ENCODE peak calls at places on chromosome 18, in five cellular contexts. J is HepG2, P is SK-N-SH, I is GM12878, C is K562. K is an unnamed sample.

GRCh38 chr18:79911009-79911870 is 40.2 kb downstream of the SLC66A2 start:
- DNase-seq in P (no peak), I (no peak), J (no peak), C (no peak), K (no peak)

GRCh38 chr18:3411854-3412268 is 38.1 kb upstream of the TGIF1 start:
- DNase-seq in J (no peak), I (no peak), C (no peak), P (no peak), K (no peak)

GRCh38 chr18:10518595-10519273 is 7.1 kb upstream of the NAPG start:
- DNase-seq in I (no peak), C (peak), P (peak), J (peak), K (peak)

GRCh38 chr18:59220164-59220783 is 316 bp downstream of the GRP start:
- DNase-seq in C (no peak), J (no peak), I (no peak), P (peak), K (peak)

GRCh38 chr18:68499141-68499540 is 215.8 kb downstream of the TMX3 start:
- DNase-seq in I (no peak), C (no peak), P (no peak), J (no peak), K (no peak)

GRCh38 chr18:74541703-74542555 is 7.6 kb downstream of the CNDP1 start:
- DNase-seq in P (no peak), J (peak), C (no peak), I (no peak), K (no peak)

GRCh38 chr18:3538456-3538855 is 88.5 kb downstream of the TGIF1 start:
- DNase-seq in C (no peak), J (no peak), P (no peak), I (no peak), K (no peak)

GRCh38 chr18:2406544-2406943 is 164.8 kb downstream of the METTL4 start:
- DNase-seq in I (no peak), C (no peak), J (no peak), P (no peak), K (no peak)

GRCh38 chr18:79321625-79322024 is 74.1 kb upstream of the NFATC1 start:
- DNase-seq in J (no peak), C (no peak), P (no peak), I (no peak), K (no peak)

GRCh38 chr18:7856733-7857132 is 289.6 kb downstream of the PTPRM start:
- DNase-seq in P (no peak), C (no peak), J (peak), I (no peak), K (no peak)

GRCh38 chr18:67421666-67422065 is 94.9 kb downstream of the DSEL start:
- DNase-seq in I (no peak), P (no peak), J (no peak), C (no peak), K (no peak)

GRCh38 chr18:73006331-73006730 is 138.5 kb upstream of the NETO1 start:
- DNase-seq in J (no peak), I (no peak), C (no peak), P (no peak), K (no peak)

GRCh38 chr18:39799010-39799409 is 2156.0 kb upstream of the PIK3C3 start:
- DNase-seq in J (no peak), P (no peak), I (no peak), C (no peak), K (no peak)

GRCh38 chr18:47422524-47422923 is 171.1 kb upstream of the SKOR2 start:
- DNase-seq in J (no peak), C (peak), I (no peak), P (peak), K (peak)
- TF ChIP-seq FOXM1 in J (no peak), C (no peak), I (no peak), P (no peak), K (no peak)

GRCh38 chr18:54647176-54647575 is 56.1 kb downstream of the DYNAP start:
- DNase-seq in P (peak), C (peak), I (no peak), J (peak), K (peak)
- TF ChIP-seq FOXM1 in P (no peak), C (no peak), I (no peak), J (no peak), K (no peak)

GRCh38 chr18:46632401-46633089 is 24.5 kb downstream of the LOXHD1 start:
- DNase-seq in J (no peak), C (no peak), I (no peak), P (no peak), K (no peak)

GRCh38 chr18:46628206-46628605 is 28.8 kb downstream of the LOXHD1 start:
- DNase-seq in P (no peak), J (no peak), C (no peak), I (no peak), K (no peak)

GRCh38 chr18:46629356-46629755 is 27.7 kb downstream of the LOXHD1 start:
- DNase-seq in I (no peak), P (peak), C (no peak), J (no peak), K (no peak)

GRCh38 chr18:46630991-46631390 is 26.0 kb downstream of the LOXHD1 start:
- DNase-seq in J (no peak), C (no peak), I (no peak), P (no peak), K (no peak)

DNA sequence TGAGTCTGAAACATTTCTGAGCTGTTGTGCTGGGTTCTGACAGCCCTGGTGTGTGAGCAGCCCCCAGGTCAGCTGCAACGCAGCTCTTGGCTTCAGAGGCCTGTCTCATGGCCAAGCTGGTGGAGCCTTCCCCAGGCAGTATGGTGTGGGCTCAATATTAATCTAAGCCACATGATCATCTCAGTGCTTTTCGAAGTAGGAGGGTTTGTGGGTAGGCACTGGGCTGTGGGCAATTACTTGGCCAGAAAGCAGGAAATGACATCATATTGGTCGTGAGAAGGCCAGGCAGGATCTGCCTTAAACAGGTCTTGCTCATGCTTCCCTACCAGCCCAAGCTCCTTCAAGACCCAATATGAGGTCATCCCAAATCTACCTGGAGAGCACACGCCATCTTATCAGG is 26.9 kb downstream of the LOXHD1 start:
- DNase-seq in I (peak), J (no peak), P (no peak), C (no peak), K (no peak)
- TF ChIP-seq FOXM1 in I (no peak), J (no peak), P (no peak), C (no peak), K (no peak)

GRCh38 chr18:9475643-9476580 is 599 bp downstream of the RALBP1 start:
- DNase-seq in J (no peak), I (no peak), C (peak), P (peak), K (no peak)
- TF ChIP-seq FOXM1 in J (no peak), I (no peak), C (no peak), P (no peak), K (no peak)

GRCh38 chr18:64405161-64405560 is 256.3 kb upstream of the LINC00305 start:
- DNase-seq in C (no peak), J (no peak), P (no peak), I (no peak), K (no peak)

GRCh38 chr18:64398320-64398719 is 249.4 kb upstream of the LINC00305 start:
- DNase-seq in I (no peak), C (no peak), P (no peak), J (no peak), K (no peak)

GRCh38 chr18:64407606-64408005 is 258.7 kb upstream of the LINC00305 start:
- DNase-seq in P (no peak), C (no peak), J (no peak), I (no peak), K (no peak)

GRCh38 chr18:64409511-64409910 is 260.6 kb upstream of the LINC00305 start:
- DNase-seq in J (no peak), I (no peak), C (no peak), P (no peak), K (peak)

GRCh38 chr18:64403784-64404498 is 255.1 kb upstream of the LINC00305 start:
- DNase-seq in C (no peak), I (no peak), J (no peak), P (no peak), K (no peak)
- TF ChIP-seq FOXM1 in C (no peak), I (no peak), J (no peak), P (no peak), K (no peak)

DNA sequence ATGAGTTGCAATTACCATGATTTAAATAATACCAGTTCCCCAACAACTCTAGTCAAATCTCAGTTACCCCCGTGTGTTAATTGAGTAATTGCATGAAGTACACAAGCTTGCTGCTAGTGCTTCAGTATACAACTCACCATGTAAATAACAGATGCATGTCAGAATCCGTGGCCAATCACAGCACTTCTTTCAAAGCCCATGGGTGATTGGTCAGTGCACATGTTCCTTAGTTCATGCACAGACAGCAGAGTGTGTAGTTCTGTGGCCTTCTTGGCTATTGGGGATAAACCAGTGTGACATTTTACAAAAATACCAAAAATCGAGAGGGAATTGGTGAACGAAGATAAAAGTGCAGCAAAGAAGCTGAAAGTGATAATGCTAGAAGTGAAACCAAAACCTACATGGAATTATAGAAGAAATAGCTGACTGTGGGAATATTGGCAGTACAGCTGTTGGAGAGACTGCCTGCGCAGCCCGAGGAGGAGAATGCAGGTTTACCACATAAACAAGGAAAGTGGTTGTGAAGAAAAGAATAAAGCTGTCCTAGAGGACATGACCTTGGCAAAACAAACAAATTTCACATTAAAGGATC is 59.4 kb downstream of the NEDD4L start:
- DNase-seq in J (no peak), I (no peak), P (no peak), C (no peak), K (no peak)
- TF ChIP-seq FOXM1 in J (no peak), I (no peak), P (no peak), C (no peak), K (no peak)

DNA sequence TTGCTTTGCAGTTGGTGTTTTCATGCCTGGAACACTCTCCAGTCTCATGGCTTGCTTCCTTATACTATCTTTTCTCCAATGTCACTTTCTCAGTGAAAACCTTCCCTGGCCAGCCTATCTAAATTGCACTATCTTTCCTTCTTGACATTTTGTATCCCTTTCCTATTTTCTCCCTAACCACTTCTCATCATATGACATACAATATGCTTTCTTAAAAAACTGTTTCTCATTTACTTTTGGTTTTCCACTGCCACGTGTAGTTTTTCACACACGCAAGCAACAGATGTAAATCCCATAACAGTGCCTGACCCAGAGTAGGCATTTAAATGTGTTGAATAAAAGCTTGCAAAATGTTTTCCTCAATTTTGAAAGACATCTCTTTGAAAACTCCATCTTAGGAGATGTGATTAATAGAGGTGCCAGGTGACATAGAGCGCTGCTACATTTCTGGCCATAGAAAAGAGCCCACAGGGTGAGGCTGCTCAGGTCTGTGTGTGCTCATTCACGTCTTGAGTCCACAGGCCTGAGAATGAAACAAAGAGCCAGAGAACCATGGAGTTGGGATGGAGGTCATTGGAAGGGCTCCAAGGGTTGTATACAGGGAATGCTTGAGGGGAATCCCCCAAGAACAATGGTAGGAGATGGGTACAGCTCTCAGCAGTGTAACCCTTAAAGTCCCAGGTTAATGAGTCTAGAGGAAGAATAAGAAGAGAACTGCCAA is 12.7 kb downstream of the ZNF24 start:
- DNase-seq in C (no peak), I (no peak), J (no peak), P (no peak), K (no peak)
- TF ChIP-seq FOXM1 in C (no peak), I (no peak), J (no peak), P (no peak), K (no peak)

DNA sequence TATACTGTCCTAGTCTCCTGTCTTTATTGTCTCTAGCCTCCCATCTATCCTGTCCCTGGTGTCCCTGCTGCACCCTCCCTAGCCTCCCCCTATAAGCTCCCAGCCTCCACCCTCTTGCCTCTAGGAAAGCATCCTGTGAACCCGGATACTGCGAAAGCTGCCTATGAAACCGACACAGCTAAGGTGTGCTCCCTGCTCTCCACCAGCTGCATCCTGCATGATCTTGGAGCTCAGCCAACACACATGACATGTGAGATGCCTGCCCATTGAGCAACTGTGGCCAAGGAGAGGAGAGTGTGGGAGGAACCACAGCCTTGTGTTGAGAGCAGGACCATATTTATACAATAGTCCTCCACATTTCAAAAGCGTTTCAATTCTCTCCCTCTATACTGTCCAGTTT is 187.1 kb downstream of the ZBTB7C start:
- DNase-seq in P (peak), J (peak), C (no peak), I (peak), K (peak)
- TF ChIP-seq FOXM1 in P (no peak), J (no peak), C (no peak), I (no peak), K (no peak)

GRCh38 chr18:51212606-51213005 is 15.1 kb upstream of the MEX3C start:
- DNase-seq in I (no peak), P (no peak), J (no peak), C (no peak), K (no peak)

GRCh38 chr18:51211552-51211951 is 14.1 kb upstream of the MEX3C start:
- DNase-seq in C (peak), J (peak), P (no peak), I (peak), K (no peak)
- TF ChIP-seq FOXM1 in C (no peak), J (no peak), P (no peak), I (peak), K (no peak)

GRCh38 chr18:63606526-63606925 is 19.4 kb downstream of the SERPINB13 start:
- DNase-seq in P (no peak), C (no peak), I (no peak), J (no peak), K (no peak)

GRCh38 chr18:63603772-63604171 is 16.6 kb downstream of the SERPINB13 start:
- DNase-seq in C (no peak), P (no peak), I (peak), J (no peak), K (no peak)

DNA sequence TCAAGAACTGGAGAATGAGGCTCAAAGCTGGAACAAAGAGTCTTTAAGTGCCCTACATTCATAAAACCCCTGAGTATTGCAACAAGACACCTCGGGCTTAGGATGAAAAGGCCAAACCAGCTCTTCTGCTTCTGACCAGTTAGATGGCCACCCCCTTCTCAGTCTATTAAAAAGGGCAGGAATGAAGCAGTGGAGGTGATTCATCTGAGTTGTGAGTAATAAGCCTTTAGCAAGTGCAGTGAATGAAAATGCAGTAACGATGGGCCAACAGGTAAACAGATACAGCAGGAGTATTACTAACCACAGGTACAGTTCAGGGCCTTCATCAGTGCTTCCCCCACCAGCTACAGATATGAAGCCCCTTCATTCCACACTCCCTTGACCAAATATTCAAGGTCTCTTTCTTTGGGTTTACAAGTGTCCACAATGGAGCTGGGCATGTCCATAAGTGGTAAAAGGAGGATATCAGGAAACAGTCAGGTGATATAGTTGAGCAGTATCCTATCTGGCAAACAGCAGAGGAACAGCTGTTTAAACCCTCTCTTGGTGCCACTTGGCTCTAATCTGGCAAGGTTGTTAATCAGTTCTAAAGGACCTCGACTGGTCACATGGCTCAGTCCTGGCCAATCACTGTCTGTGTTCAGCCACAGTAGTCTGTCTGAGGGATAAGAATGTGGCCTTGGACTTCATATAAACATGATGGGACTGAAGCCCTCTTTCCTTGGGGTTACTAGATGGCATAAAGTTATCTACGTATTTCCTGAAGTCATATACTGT is 17.8 kb downstream of the SERPINB13 start:
- DNase-seq in C (no peak), I (no peak), P (no peak), J (no peak), K (no peak)
- TF ChIP-seq FOXM1 in C (no peak), I (no peak), P (no peak), J (no peak), K (no peak)

K was measured in HEK293T.